ENCODE peak calls at places on chromosomes 16 and 17, in nine cellular contexts. E is OCI-LY7; S is central memory CD4-positive, alpha-beta T cell; D is aorta; X is NCI-H2081; O is MV-4-11; I is GM23338; Q is ascending aorta; M is EL. R is an unnamed sample.
A peak's percentile ranks its signal among the peaks of the same experiment; 100 is the strongest.

GRCh38 chr17:7523033-7523432 is 25.8 kb upstream of the TNFSF12 start:
- DNase-seq in E (peak; percentile 20), S (peak; percentile 52), D (no peak), X (no peak), O (peak; percentile 19), I (peak; percentile 94), Q (no peak), M (peak; percentile 13), R (no peak)

GRCh38 chr16:426115-426905 is 861 bp downstream of the RAB11FIP3 start:
- DNase-seq in E (peak; percentile 19), S (no peak), D (no peak), X (no peak), O (no peak), I (peak; percentile 68), Q (no peak), M (peak; percentile 15), R (no peak)

GRCh38 chr16:82810077-82810476 is 183.3 kb downstream of the CDH13 start:
- DNase-seq in E (no peak), S (no peak), D (no peak), X (no peak), O (no peak), I (no peak), Q (no peak), M (no peak), R (no peak)

GRCh38 chr16:26464576-26465266 is 602.0 kb upstream of the C16orf82 start:
- DNase-seq in E (no peak), S (no peak), D (no peak), X (no peak), O (no peak), I (no peak), Q (no peak), M (no peak), R (no peak)

GRCh38 chr16:86303787-86304685 is 206.3 kb upstream of the FOXF1 start:
- DNase-seq in E (no peak), S (no peak), D (no peak), X (no peak), O (no peak), I (peak; percentile 45), Q (no peak), M (no peak), R (peak; percentile 86)

GRCh38 chr17:49229076-49229804 is 1.3 kb downstream of the PHOSPHO1 start:
- DNase-seq in E (no peak), S (no peak), D (no peak), X (no peak), O (no peak), I (no peak), Q (no peak), M (no peak), R (no peak)

GRCh38 chr17:6558276-6558675 is 1.9 kb upstream of the PITPNM3 start:
- DNase-seq in E (no peak), S (no peak), D (no peak), X (no peak), O (no peak), I (no peak), Q (no peak), M (no peak), R (peak; percentile 44)

GRCh38 chr17:57257911-57258885 is 1.9 kb downstream of the MSI2 start:
- DNase-seq in E (peak; percentile 63), S (no peak), D (no peak), X (no peak), O (no peak), I (peak; percentile 65), Q (no peak), M (no peak), R (no peak)

GRCh38 chr16:12551946-12552345 is 251.7 kb downstream of the CPPED1 start:
- DNase-seq in E (no peak), S (no peak), D (no peak), X (no peak), O (no peak), I (no peak), Q (no peak), M (no peak), R (no peak)

GRCh38 chr16:67268136-67268579 is 11.2 kb upstream of the PLEKHG4 start:
- DNase-seq in E (no peak), S (no peak), D (peak; percentile 79), X (no peak), O (peak; percentile 71), I (no peak), Q (no peak), M (peak; percentile 95), R (peak; percentile 92)

GRCh38 chr16:23837553-23838308 is 1.9 kb downstream of the PRKCB start:
- DNase-seq in E (peak; percentile 65), S (no peak), D (no peak), X (no peak), O (no peak), I (peak; percentile 32), Q (no peak), M (no peak), R (no peak)

GRCh38 chr16:24208710-24209109 is 47.4 kb upstream of the CACNG3 start:
- DNase-seq in E (no peak), S (no peak), D (no peak), X (no peak), O (no peak), I (peak; percentile 48), Q (no peak), M (no peak), R (no peak)

GRCh38 chr17:12659500-12659899 is 6.2 kb upstream of the MYOCD start:
- DNase-seq in E (no peak), S (no peak), D (no peak), X (no peak), O (no peak), I (no peak), Q (no peak), M (peak; percentile 64), R (no peak)

GRCh38 chr17:40315678-40316570 is 6.9 kb downstream of the RARA start:
- DNase-seq in E (no peak), S (no peak), D (no peak), X (no peak), O (no peak), I (no peak), Q (no peak), M (no peak), R (no peak)

GRCh38 chr16:50102046-50102756 is 36.4 kb downstream of the HEATR3 start:
- DNase-seq in E (no peak), S (no peak), D (no peak), X (no peak), O (peak; percentile 91), I (no peak), Q (no peak), M (peak; percentile 86), R (no peak)

GRCh38 chr17:30964878-30965277 is 6.0 kb upstream of the RNF135 start:
- DNase-seq in E (no peak), S (no peak), D (no peak), X (no peak), O (no peak), I (no peak), Q (no peak), M (peak; percentile 56), R (no peak)

GRCh38 chr16:47461598-47462266 is 601 bp downstream of the PHKB start:
- DNase-seq in E (peak; percentile 69), S (peak; percentile 17), D (no peak), X (no peak), O (peak; percentile 62), I (peak; percentile 60), Q (no peak), M (peak; percentile 48), R (no peak)

GRCh38 chr16:57301126-57301817 is 16.8 kb upstream of the PLLP start:
- DNase-seq in E (no peak), S (no peak), D (no peak), X (no peak), O (no peak), I (peak; percentile 65), Q (no peak), M (peak; percentile 34), R (peak; percentile 85)

GRCh38 chr17:21019976-21020575 is 22.7 kb downstream of the USP22 start:
- DNase-seq in E (peak; percentile 71), S (peak; percentile 25), D (peak; percentile 70), X (peak; percentile 5), O (no peak), I (peak; percentile 44), Q (no peak), M (no peak), R (no peak)

GRCh38 chr17:46892192-46892703 is 30.7 kb upstream of the GOSR2 start:
- DNase-seq in E (no peak), S (no peak), D (no peak), X (no peak), O (no peak), I (no peak), Q (no peak), M (no peak), R (no peak)

GRCh38 chr16:56753410-56753809 is 23.5 kb downstream of the NUP93 start:
- DNase-seq in E (no peak), S (no peak), D (no peak), X (no peak), O (no peak), I (no peak), Q (no peak), M (peak; percentile 63), R (no peak)

GRCh38 chr17:78400581-78401240 is 22.3 kb downstream of the PGS1 start:
- DNase-seq in E (no peak), S (no peak), D (no peak), X (no peak), O (no peak), I (no peak), Q (no peak), M (no peak), R (no peak)

GRCh38 chr17:38868095-38868967 is 1.5 kb upstream of the LASP1 start:
- DNase-seq in E (peak; percentile 83), S (no peak), D (peak; percentile 75), X (peak; percentile 78), O (no peak), I (peak; percentile 74), Q (no peak), M (peak; percentile 84), R (peak; percentile 93)

GRCh38 chr16:79752421-79752820 is 151.9 kb upstream of the MAF start:
- DNase-seq in E (no peak), S (no peak), D (no peak), X (no peak), O (no peak), I (no peak), Q (no peak), M (no peak), R (no peak)

GRCh38 chr17:18186271-18186982 is 2.8 kb downstream of the ALKBH5 start:
- DNase-seq in E (no peak), S (no peak), D (no peak), X (no peak), O (no peak), I (no peak), Q (no peak), M (peak; percentile 39), R (no peak)

GRCh38 chr17:6868579-6868978 is 37.0 kb upstream of the TEKT1 start:
- DNase-seq in E (no peak), S (no peak), D (no peak), X (no peak), O (no peak), I (no peak), Q (no peak), M (no peak), R (no peak)

GRCh38 chr16:74575805-74576643 is 30.9 kb downstream of the GLG1 start:
- DNase-seq in E (no peak), S (no peak), D (no peak), X (no peak), O (no peak), I (no peak), Q (no peak), M (no peak), R (no peak)

GRCh38 chr17:42683407-42684031 is 1.2 kb downstream of the CNTNAP1 start:
- DNase-seq in E (no peak), S (no peak), D (no peak), X (no peak), O (no peak), I (peak; percentile 77), Q (no peak), M (no peak), R (peak; percentile 86)

GRCh38 chr17:59311051-59311468 is 20.4 kb upstream of the YPEL2 start:
- DNase-seq in E (peak; percentile 79), S (peak; percentile 52), D (no peak), X (peak; percentile 80), O (peak; percentile 63), I (peak; percentile 80), Q (no peak), M (peak; percentile 69), R (no peak)

GRCh38 chr16:83409347-83409746 is 398.4 kb upstream of the HSBP1 start:
- DNase-seq in E (no peak), S (no peak), D (no peak), X (no peak), O (no peak), I (no peak), Q (no peak), M (no peak), R (no peak)

GRCh38 chr16:4468972-4469371 is 5.5 kb downstream of the NMRAL1 start:
- DNase-seq in E (no peak), S (no peak), D (no peak), X (no peak), O (no peak), I (no peak), Q (no peak), M (no peak), R (no peak)